ENCODE peak calls at places on chromosomes 16 and 17, in six cellular contexts. S is prostate gland, F is AG04450, D is neural progenitor cell, E is hepatocyte, L is SJSA1. V is an unnamed sample.

GRCh38 chr17:83099570-83100181 is 20.3 kb downstream of the METRNL start:
- DNase-seq in S (no peak), F (no peak), D (peak; percentile 32), E (peak; percentile 75), L (peak; percentile 85), V (peak; percentile 42)

GRCh38 chr17:34363183-34363661 is at the start of gene CCL1:
- DNase-seq in S (no peak), F (no peak), D (no peak), E (no peak), L (no peak), V (no peak)

GRCh38 chr16:2335286-2335895 is 5.1 kb downstream of the ABCA3 start:
- DNase-seq in S (no peak), F (no peak), D (no peak), E (no peak), L (peak; percentile 47), V (no peak)

GRCh38 chr17:76820523-76820922 is 47.7 kb upstream of the MGAT5B start:
- DNase-seq in S (no peak), F (no peak), D (no peak), E (no peak), L (no peak), V (no peak)

GRCh38 chr17:39999067-39999466 is 16.2 kb upstream of the CSF3 start:
- DNase-seq in S (no peak), F (no peak), D (no peak), E (no peak), L (no peak), V (no peak)

GRCh38 chr17:62778990-62779681 is 29.0 kb downstream of the MARCHF10 start:
- DNase-seq in S (peak; percentile 14), F (peak; percentile 91), D (no peak), E (peak; percentile 88), L (no peak), V (peak; percentile 76)

GRCh38 chr16:67150058-67150832 is 553 bp downstream of the B3GNT9 start:
- DNase-seq in S (no peak), F (no peak), D (peak; percentile 86), E (peak; percentile 86), L (peak; percentile 71), V (peak; percentile 66)

GRCh38 chr17:37571674-37572073 is 37.5 kb downstream of the SYNRG start:
- DNase-seq in S (no peak), F (no peak), D (no peak), E (no peak), L (no peak), V (no peak)

GRCh38 chr16:25838724-25839186 is 147.0 kb downstream of the HS3ST4 start:
- DNase-seq in S (peak; percentile 13), F (peak; percentile 13), D (peak; percentile 86), E (peak; percentile 76), L (no peak), V (peak; percentile 69)

GRCh38 chr17:36545093-36545464 is 360 bp downstream of the GGNBP2 start:
- DNase-seq in S (no peak), F (no peak), D (no peak), E (no peak), L (no peak), V (no peak)

GRCh38 chr16:11780988-11781680 is 15.9 kb downstream of the ZC3H7A start:
- DNase-seq in S (no peak), F (no peak), D (no peak), E (no peak), L (no peak), V (peak; percentile 59)

DNA sequence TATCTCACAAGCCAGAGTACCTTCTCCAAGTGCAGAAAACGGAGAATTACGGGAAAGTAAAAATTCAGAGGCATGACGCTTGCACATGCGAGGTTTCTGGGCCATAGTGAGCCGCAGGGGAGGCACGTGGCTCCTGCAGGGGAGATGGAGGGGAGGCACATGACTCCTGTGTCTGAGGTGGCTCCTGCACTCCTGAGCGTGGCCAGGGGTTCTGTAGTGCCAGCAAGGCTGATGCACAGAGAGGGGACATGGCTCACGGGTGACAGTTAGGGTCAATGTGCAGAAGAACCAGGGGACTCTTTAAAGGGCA is 247.9 kb downstream of the RBFOX3 start:
- DNase-seq in S (no peak), F (no peak), D (no peak), E (no peak), L (no peak), V (no peak)
- H3K27me3 ChIP-seq in S (peaks cover 15% of the 10 kb centered on the region), F (peaks cover 7% of the 10 kb centered on the region), D (no peaks in the 10 kb centered on the region), E (peaks cover 30% of the 10 kb centered on the region), L (peaks cover 98% of the 10 kb centered on the region), V (peaks cover 13% of the 10 kb centered on the region)

DNA sequence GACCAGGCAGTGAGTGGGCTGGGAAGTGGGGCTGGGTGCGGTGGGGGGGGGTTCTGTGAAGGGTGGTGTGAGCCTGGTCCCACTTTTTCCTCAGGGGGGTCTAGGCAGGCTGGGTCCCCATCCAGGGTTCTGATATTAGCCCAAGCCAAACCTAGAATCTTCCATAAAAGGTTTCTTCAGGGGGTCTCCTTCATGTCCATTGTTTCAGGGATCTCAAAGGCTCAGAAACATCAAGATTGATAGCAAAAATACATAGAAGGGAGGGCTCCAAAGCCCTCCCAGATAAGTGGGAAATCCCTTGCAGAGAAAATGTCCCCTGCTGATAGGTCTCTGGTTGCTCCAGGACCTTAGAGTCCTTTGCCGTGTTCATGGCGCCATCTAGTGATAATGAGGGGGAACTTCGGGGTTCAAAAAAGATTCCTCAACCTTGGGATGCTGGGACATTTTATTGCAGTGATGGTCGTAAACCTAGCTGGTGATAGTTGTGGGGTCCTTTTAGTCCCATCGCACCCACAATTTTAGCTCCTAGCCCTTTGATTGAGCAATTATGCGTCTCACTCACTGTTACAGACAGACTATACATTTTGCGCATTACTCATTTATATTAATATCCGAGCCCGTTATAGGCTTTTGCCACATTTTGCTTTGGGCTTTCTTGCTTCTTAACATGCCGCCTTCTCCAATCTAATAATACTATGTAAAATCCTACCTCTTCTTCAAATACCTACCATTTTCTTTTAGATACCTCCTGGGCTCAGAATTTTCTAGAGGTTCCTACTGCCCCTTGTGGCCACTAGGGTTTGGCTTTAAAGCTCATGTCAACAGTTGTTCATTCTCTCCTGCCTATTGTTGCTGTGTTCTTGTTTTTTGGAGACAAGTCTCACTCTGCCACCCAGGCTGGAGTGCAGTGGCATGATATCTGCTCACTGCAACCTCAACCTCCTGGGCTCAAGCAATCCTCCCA is 35.1 kb downstream of the IGF2BP1 start:
- DNase-seq in S (peak; percentile 15), F (peak; percentile 60), D (peak; percentile 93), E (peak; percentile 86), L (peak; percentile 78), V (peak; percentile 85)
- H3K27ac ChIP-seq in S (no peak overlapping the region), F (no peak overlapping the region), D (peak overlapping the region; percentile 86), E (peak overlapping the region; percentile 13), L (no peak overlapping the region), V (peak overlapping the region; percentile 72)

DNA sequence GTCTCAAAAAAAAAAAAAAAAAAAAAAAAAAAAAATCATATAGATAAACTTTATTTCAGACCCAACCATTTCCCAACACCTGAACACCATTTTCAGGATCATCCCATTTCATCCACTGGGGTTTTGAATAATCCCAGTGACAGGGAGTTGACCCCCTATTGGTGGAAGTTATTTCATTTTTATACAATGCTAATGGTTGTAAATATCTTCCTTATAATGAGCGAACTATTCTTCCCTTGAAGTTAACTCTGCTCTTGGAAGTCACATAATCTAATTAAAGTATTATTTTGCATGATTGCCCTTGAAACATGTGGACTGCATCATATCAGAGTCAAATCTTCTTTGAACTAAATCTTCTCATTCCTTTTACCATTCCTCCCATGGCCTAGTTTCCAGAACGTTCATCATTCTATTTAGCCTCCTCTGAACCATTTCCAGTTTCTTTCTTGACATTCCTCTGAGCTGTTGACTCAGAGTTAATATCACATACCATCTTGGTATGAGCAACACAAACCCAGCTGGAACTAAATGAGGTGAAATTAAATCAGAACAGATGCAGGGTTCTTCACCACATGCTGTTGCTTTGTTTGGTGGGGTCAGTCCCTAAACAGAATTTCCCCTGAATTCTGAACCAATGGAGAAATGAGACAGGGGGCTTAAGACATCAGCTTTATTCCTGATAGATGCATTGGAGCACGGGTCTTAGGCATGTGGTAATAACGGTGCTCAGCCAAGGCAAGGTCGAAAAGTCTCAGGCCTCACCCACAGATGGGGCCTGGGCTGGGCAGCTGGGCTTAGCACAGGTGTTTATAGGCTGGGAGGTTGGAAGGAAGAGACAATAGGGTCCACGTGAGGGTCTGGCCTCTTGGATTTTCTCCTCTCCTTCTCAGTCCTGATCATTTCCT is 8.9 kb downstream of the HSD17B2 start:
- DNase-seq in S (no peak), F (peak; percentile 45), D (peak; percentile 56), E (no peak), L (no peak), V (no peak)
- H3K27me3 ChIP-seq in S (peaks cover 3% of the 10 kb centered on the region), F (no peaks in the 10 kb centered on the region), D (no peaks in the 10 kb centered on the region), E (no peaks in the 10 kb centered on the region), L (peaks cover 2% of the 10 kb centered on the region), V (peaks cover 11% of the 10 kb centered on the region)

GRCh38 chr17:53420035-53420641 is 402.6 kb upstream of the KIF2B start:
- DNase-seq in S (no peak), F (no peak), D (no peak), E (no peak), L (no peak), V (no peak)
- H3K27ac ChIP-seq in S (no peak overlapping the region), F (no peak overlapping the region), D (no peak overlapping the region), E (no peak overlapping the region), L (no peak overlapping the region), V (no peak overlapping the region)

GRCh38 chr16:85459529-85460251 is 153.4 kb upstream of the GSE1 start:
- DNase-seq in S (no peak), F (no peak), D (no peak), E (peak; percentile 54), L (no peak), V (peak; percentile 37)
- H3K27me3 ChIP-seq in S (no peaks in the 10 kb centered on the region), F (no peaks in the 10 kb centered on the region), D (peaks cover 63% of the 10 kb centered on the region), E (no peaks in the 10 kb centered on the region), L (peaks cover 8% of the 10 kb centered on the region), V (no peaks in the 10 kb centered on the region)

DNA sequence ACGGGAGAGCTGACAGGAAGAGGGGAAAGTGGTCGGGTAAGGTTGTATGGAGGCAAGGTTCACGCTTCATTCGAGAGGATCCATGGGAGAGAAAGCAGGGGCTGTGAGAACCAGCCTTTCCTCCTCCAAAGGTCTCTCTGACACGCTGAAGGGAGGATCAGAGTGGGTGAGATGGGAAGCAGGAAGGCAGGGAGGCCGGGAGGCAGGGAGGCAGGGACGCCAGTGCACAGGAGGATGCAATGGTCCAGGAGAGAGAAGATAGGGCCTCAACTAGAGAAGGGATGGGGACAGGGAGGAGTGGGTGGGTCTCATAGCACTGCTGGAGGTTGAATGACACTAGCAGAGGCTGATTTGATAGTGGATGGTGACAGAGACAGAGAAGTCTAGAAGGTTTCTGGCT is 54.1 kb downstream of the PIMREG start:
- DNase-seq in S (no peak), F (no peak), D (no peak), E (no peak), L (no peak), V (no peak)
- H3K27ac ChIP-seq in S (no peak overlapping the region), F (no peak overlapping the region), D (no peak overlapping the region), E (no peak overlapping the region), L (no peak overlapping the region), V (no peak overlapping the region)

DNA sequence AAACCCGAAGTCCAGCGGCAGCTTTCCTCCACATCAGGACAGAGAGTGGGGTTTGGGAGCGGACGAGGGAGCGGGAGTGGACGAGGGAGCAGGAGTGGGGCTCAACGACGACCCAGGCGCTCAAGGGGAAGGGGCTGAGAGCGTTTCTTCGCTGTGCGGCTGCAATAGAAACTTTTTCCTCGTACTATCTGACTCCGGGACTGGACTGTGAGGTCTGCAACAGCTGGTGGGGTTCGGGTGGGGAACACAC is 1.4 kb downstream of the FAM20A start:
- DNase-seq in S (no peak), F (no peak), D (no peak), E (no peak), L (no peak), V (no peak)
- H3K27me3 ChIP-seq in S (peaks cover 10% of the 10 kb centered on the region), F (peaks cover 46% of the 10 kb centered on the region), D (peaks cover 58% of the 10 kb centered on the region), E (peaks cover 6% of the 10 kb centered on the region), L (peaks cover 40% of the 10 kb centered on the region), V (no peaks in the 10 kb centered on the region)